ENCODE peak calls at places on chromosomes 1 and 21, in five cellular contexts. E is breast epithelium, R is esophagus muscularis mucosa, I is HCT116, K is endothelial cell of umbilical vein. C is an unnamed sample.
A peak's percentile ranks its signal among the peaks of the same experiment; 100 is the strongest.

GRCh38 chr21:36908260-36908908 is 58.1 kb downstream of the HLCS start:
- DNase-seq in E (no peak), R (no peak), I (no peak), K (no peak), C (no peak)

GRCh38 chr1:216076751-216077150 is 346.5 kb downstream of the USH2A start:
- DNase-seq in E (no peak), R (no peak), I (no peak), K (no peak), C (no peak)

GRCh38 chr1:212860713-212861581 is 2.9 kb downstream of the FLVCR1 start:
- DNase-seq in E (no peak), R (no peak), I (no peak), K (no peak), C (no peak)

GRCh38 chr1:159168043-159168442 is 3.4 kb upstream of the CADM3 start:
- DNase-seq in E (peak; percentile 57), R (no peak), I (no peak), K (no peak), C (no peak)

GRCh38 chr1:66764994-66765578 is 12.8 kb downstream of the DYNLT5 start:
- DNase-seq in E (no peak), R (no peak), I (peak; percentile 31), K (peak; percentile 79), C (no peak)

GRCh38 chr1:39692152-39693064 is 1.2 kb upstream of the HPCAL4 start:
- DNase-seq in E (no peak), R (no peak), I (no peak), K (no peak), C (no peak)

GRCh38 chr1:91803133-91803532 is 82.8 kb downstream of the TGFBR3 start:
- DNase-seq in E (no peak), R (no peak), I (no peak), K (no peak), C (no peak)

GRCh38 chr1:54882483-54882882 is 4.5 kb downstream of the DHCR24 start:
- DNase-seq in E (no peak), R (no peak), I (no peak), K (no peak), C (no peak)

GRCh38 chr1:53686371-53687267 is 52.3 kb downstream of the GLIS1 start:
- DNase-seq in E (no peak), R (no peak), I (no peak), K (no peak), C (no peak)

GRCh38 chr1:206439205-206439604 is 31.1 kb upstream of the IKBKE start:
- DNase-seq in E (no peak), R (no peak), I (no peak), K (no peak), C (no peak)

GRCh38 chr1:21951576-21951870 is 14.4 kb upstream of the HSPG2 start:
- DNase-seq in E (no peak), R (no peak), I (no peak), K (no peak), C (no peak)

GRCh38 chr1:10360045-10360444 is 38.8 kb upstream of the PGD start:
- DNase-seq in E (no peak), R (no peak), I (no peak), K (no peak), C (no peak)

GRCh38 chr1:233544304-233544703 is 69.6 kb upstream of the KCNK1 start:
- DNase-seq in E (no peak), R (no peak), I (no peak), K (no peak), C (no peak)

GRCh38 chr1:226990133-226990716 is 50.1 kb downstream of the COQ8A start:
- DNase-seq in E (no peak), R (peak; percentile 72), I (no peak), K (peak; percentile 73), C (no peak)

GRCh38 chr1:18865176-18865575 is 5.7 kb upstream of the TAS1R2 start:
- DNase-seq in E (no peak), R (no peak), I (no peak), K (no peak), C (no peak)

GRCh38 chr1:30008998-30009657 is 714.3 kb downstream of the MATN1 start:
- DNase-seq in E (no peak), R (peak; percentile 62), I (no peak), K (no peak), C (no peak)

GRCh38 chr1:91864017-91864700 is 21.8 kb downstream of the TGFBR3 start:
- DNase-seq in E (peak; percentile 44), R (no peak), I (no peak), K (no peak), C (no peak)

GRCh38 chr1:236760480-236760879 is 34.6 kb upstream of the MTR start:
- DNase-seq in E (no peak), R (no peak), I (no peak), K (no peak), C (no peak)

GRCh38 chr1:46030876-46031660 is 101.4 kb downstream of the PIK3R3 start:
- DNase-seq in E (no peak), R (no peak), I (no peak), K (no peak), C (no peak)
- TF ChIP-seq POLR2AphosphoS5 in E (no peak), R (no peak), I (no peak), K (no peak), C (no peak)

GRCh38 chr1:220272047-220272840 is at the start of gene RAB3GAP2:
- DNase-seq in E (peak; percentile 94), R (peak; percentile 98), I (peak; percentile 93), K (peak; percentile 95), C (peak; percentile 87)
- TF ChIP-seq POLR2AphosphoS5 in E (peak; percentile 69), R (peak; percentile 90), I (peak; percentile 98), K (peak; percentile 82), C (peak; percentile 94)

DNA sequence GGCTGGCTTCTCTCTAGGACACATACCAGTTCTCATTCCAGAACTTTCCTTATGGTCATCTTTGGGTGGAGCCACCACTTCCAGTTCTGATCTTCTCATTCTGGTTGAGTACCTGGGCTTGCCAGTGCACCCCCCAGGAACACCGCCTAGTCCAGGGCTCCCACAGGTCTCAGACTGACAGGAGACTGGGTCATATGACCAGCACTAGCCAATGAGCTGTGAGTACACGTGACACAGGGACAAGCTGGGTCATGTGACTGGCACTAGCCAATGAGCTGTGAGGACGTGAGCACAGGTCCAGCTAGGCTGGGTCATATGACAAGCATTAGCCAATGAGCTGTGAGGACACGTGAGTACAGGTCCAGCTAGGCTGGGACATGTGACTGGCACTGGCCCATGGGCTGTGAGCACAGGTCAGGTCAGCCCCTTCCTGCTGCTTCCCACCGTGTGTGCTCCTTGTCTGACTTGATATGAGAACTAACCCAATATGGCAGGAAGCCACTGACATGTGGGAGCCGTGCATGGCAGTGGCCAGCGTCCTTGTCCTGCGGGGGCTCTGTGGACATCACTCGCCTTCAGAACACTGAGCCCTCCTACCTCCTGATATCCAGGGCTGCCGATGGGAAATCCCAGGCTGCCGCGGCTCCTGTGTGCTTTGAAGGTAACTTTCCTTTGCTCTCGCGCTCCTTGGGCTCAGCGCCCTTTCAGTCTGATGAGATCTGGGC is 22.7 kb downstream of the KRTAP10-1 start:
- DNase-seq in E (no peak), R (no peak), I (peak; percentile 98), K (no peak), C (no peak)
- TF ChIP-seq POLR2AphosphoS5 in E (no peak), R (no peak), I (peak; percentile 57), K (no peak), C (no peak)

GRCh38 chr21:43362306-43362927 is 64.5 kb downstream of the SIK1 start:
- DNase-seq in E (peak; percentile 82), R (no peak), I (no peak), K (peak; percentile 64), C (peak; percentile 87)
- TF ChIP-seq POLR2AphosphoS5 in E (no peak), R (no peak), I (no peak), K (no peak), C (no peak)

GRCh38 chr21:42466700-42467612 is 29.1 kb downstream of the RSPH1 start:
- DNase-seq in E (no peak), R (no peak), I (peak; percentile 23), K (no peak), C (no peak)

GRCh38 chr21:42469272-42469671 is 26.8 kb downstream of the RSPH1 start:
- DNase-seq in E (no peak), R (no peak), I (no peak), K (no peak), C (no peak)

GRCh38 chr21:42471206-42471605 is 24.8 kb downstream of the RSPH1 start:
- DNase-seq in E (no peak), R (no peak), I (no peak), K (no peak), C (no peak)

GRCh38 chr21:42467613-42467983 is 28.4 kb downstream of the RSPH1 start:
- DNase-seq in E (no peak), R (no peak), I (no peak), K (no peak), C (no peak)

GRCh38 chr21:42468511-42469131 is 27.4 kb downstream of the RSPH1 start:
- DNase-seq in E (no peak), R (no peak), I (no peak), K (no peak), C (no peak)
- TF ChIP-seq POLR2AphosphoS5 in E (no peak), R (no peak), I (no peak), K (no peak), C (no peak)

DNA sequence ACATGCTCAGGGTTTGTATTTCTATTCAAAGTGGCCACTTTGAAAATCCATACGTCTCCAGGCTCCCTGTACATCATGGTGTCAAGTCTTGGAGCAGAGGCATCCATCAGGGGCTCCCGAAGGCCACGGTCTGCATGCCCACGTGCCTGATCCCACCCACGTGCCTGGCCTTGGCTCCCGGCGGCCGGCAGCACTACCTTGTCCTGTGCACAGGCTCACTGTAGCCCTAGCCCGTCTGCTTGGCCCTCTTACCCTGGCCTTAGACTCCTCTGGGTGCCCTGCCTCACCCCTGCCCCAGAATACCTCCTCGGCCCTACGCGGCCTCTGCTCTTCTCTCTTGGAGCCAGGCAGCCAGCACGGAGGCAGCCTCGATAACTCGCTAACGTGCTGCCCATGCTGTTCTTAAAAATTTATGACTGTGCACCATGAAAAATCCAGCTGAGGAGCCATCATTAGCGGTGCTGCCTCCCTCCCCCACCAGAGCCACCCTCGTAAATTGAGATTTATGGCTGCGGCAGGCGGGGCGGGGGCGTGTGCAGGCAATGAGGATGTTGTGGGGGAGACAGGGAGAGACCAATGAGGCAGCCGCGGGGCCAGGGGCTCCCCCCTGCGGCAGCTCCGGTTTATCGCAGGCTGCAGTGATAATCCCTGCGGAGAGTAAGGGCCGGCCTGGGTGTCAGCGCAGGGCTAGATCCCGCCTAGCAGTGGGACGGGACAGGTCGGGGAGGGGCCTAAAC is 24.6 kb downstream of the DMAP1 start:
- DNase-seq in E (no peak), R (no peak), I (peak; percentile 50), K (peak; percentile 40), C (peak; percentile 92)
- TF ChIP-seq POLR2AphosphoS5 in E (no peak), R (no peak), I (no peak), K (no peak), C (no peak)

DNA sequence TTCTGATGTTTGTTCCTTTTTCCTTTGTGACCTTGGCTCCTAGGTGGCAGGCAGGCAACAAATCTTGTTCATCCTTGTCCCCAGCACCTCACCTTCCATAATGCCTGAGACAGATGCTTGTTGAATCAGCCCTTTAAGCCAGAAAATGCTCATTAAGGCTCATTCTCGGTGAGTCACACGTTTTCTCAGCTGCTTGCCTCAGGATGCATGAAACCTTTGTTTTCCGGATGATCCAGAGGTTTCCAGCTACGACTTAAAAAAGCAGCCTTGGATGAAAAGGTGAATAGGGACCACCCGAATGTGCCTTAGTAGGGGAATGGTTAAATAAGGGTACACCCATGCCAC is 4.6 kb upstream of the ATP13A2 start:
- DNase-seq in E (no peak), R (no peak), I (no peak), K (peak; percentile 70), C (no peak)
- TF ChIP-seq POLR2AphosphoS5 in E (no peak), R (no peak), I (no peak), K (no peak), C (no peak)